ENCODE peak calls at places on chromosomes 7 and 10, in nine cellular contexts. Q, R, D, J, M, E, B, F and K are unnamed samples.

GRCh38 chr7:21550821-21551531 is 8.1 kb downstream of the DNAH11 start:
- DNase-seq in Q (no peak), R (peak; percentile 83), D (peak; percentile 71), J (peak; percentile 16), M (no peak), E (no peak), B (no peak), F (peak; percentile 12), K (no peak)

GRCh38 chr7:99308461-99309074 is 17.1 kb upstream of the ARPC1A start:
- DNase-seq in Q (no peak), R (peak; percentile 98), D (no peak), J (no peak), M (no peak), E (no peak), B (no peak), F (no peak), K (no peak)

GRCh38 chr7:151456276-151456675 is 16.3 kb upstream of the CRYGN start:
- DNase-seq in Q (no peak), R (no peak), D (peak; percentile 28), J (no peak), M (peak; percentile 39), E (no peak), B (no peak), F (no peak), K (no peak)

GRCh38 chr7:24881622-24882021 is 98.4 kb downstream of the OSBPL3 start:
- DNase-seq in Q (no peak), R (no peak), D (peak; percentile 41), J (peak; percentile 44), M (no peak), E (no peak), B (no peak), F (no peak), K (no peak)

GRCh38 chr7:102393467-102393866 is 2.7 kb upstream of the PRKRIP1 start:
- DNase-seq in Q (no peak), R (no peak), D (no peak), J (no peak), M (no peak), E (no peak), B (no peak), F (no peak), K (no peak)

GRCh38 chr7:155963356-155963755 is 151.1 kb upstream of the SHH start:
- DNase-seq in Q (no peak), R (no peak), D (peak; percentile 14), J (no peak), M (no peak), E (no peak), B (no peak), F (no peak), K (no peak)

GRCh38 chr7:90552521-90552920 is 43.6 kb upstream of the CDK14 start:
- DNase-seq in Q (no peak), R (peak; percentile 52), D (no peak), J (no peak), M (no peak), E (peak; percentile 46), B (peak; percentile 54), F (no peak), K (no peak)

GRCh38 chr7:55258631-55259030 is 106.5 kb upstream of the LANCL2 start:
- DNase-seq in Q (no peak), R (no peak), D (no peak), J (no peak), M (no peak), E (no peak), B (no peak), F (no peak), K (no peak)

GRCh38 chr10:16942361-16943078 is 125.3 kb upstream of the RSU1 start:
- DNase-seq in Q (no peak), R (no peak), D (no peak), J (no peak), M (no peak), E (no peak), B (no peak), F (no peak), K (no peak)
- TF ChIP-seq CTCF in Q (no peak), R (no peak), D (no peak), J (no peak), M (no peak), E (no peak), B (no peak), F (no peak), K (no peak)

GRCh38 chr10:87816842-87817178 is 1.2 kb downstream of the ATAD1 start:
- DNase-seq in Q (no peak), R (no peak), D (no peak), J (peak; percentile 12), M (no peak), E (peak; percentile 3), B (no peak), F (no peak), K (no peak)
- TF ChIP-seq CTCF in Q (no peak), R (no peak), D (no peak), J (no peak), M (no peak), E (no peak), B (no peak), F (no peak), K (no peak)

DNA sequence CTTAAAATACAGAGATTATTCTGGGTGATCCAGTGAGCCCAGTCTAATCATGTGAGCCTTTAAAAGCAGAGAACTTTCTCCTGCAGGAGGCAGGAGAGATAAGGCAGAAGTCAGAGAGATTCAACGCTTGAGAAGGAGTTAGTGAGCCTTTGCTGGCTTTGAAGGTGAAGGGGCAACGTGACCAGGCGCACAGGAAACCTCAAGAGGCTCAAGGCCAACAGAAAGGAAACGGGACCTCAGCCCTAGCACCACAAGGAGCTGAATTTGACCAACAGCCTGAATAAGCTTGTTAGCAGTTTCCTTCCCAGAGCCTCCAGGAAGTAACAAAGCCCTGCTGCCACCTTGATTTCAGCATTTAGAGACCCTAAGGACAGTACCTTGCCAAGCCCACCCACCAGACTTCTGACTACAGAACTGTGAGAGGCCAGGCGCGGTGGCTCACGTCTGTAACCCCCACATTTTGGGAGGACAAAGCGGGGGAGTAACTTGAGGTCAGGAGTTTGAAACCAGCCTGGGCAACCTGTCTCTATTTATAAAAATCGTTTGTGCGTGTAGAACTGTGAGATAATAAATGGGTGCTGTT is 87.3 kb upstream of the KAT6B start:
- DNase-seq in Q (peak; percentile 10), R (peak; percentile 20), D (peak; percentile 44), J (peak; percentile 17), M (peak; percentile 81), E (peak; percentile 57), B (peak; percentile 41), F (no peak), K (no peak)
- TF ChIP-seq CTCF in Q (peak; percentile 57), R (peak; percentile 42), D (peak; percentile 38), J (no peak), M (peak; percentile 2), E (peak; percentile 7), B (peak; percentile 45), F (peak; percentile 20), K (no peak)

GRCh38 chr7:13989138-13989943 is at the start of gene ETV1:
- DNase-seq in Q (peak; percentile 74), R (peak; percentile 52), D (peak; percentile 96), J (peak; percentile 56), M (peak; percentile 55), E (peak; percentile 81), B (peak; percentile 77), F (peak; percentile 96), K (peak; percentile 78)
- TF ChIP-seq CTCF in Q (peak; percentile 57), R (peak; percentile 46), D (peak; percentile 56), J (peak; percentile 25), M (no peak), E (no peak), B (peak; percentile 42), F (peak; percentile 54), K (peak; percentile 40)

GRCh38 chr10:79221110-79222051 is 125.9 kb upstream of the PPIF start:
- DNase-seq in Q (peak; percentile 59), R (peak; percentile 86), D (peak; percentile 65), J (no peak), M (peak; percentile 60), E (peak; percentile 66), B (peak; percentile 92), F (peak; percentile 85), K (peak; percentile 65)
- TF ChIP-seq CTCF in Q (no peak), R (no peak), D (no peak), J (no peak), M (no peak), E (no peak), B (no peak), F (no peak), K (no peak)

GRCh38 chr7:17528636-17529035 is 230.2 kb downstream of the AHR start:
- DNase-seq in Q (no peak), R (peak; percentile 33), D (no peak), J (no peak), M (no peak), E (no peak), B (no peak), F (no peak), K (no peak)

GRCh38 chr7:17532861-17533404 is 234.5 kb downstream of the AHR start:
- DNase-seq in Q (peak; percentile 89), R (peak; percentile 91), D (no peak), J (peak; percentile 56), M (no peak), E (no peak), B (peak; percentile 62), F (no peak), K (no peak)

GRCh38 chr7:17534348-17534747 is 235.9 kb downstream of the AHR start:
- DNase-seq in Q (no peak), R (no peak), D (no peak), J (no peak), M (no peak), E (no peak), B (no peak), F (no peak), K (no peak)

GRCh38 chr7:17530249-17530648 is 231.8 kb downstream of the AHR start:
- DNase-seq in Q (peak; percentile 94), R (no peak), D (no peak), J (no peak), M (no peak), E (no peak), B (peak; percentile 96), F (no peak), K (no peak)

DNA sequence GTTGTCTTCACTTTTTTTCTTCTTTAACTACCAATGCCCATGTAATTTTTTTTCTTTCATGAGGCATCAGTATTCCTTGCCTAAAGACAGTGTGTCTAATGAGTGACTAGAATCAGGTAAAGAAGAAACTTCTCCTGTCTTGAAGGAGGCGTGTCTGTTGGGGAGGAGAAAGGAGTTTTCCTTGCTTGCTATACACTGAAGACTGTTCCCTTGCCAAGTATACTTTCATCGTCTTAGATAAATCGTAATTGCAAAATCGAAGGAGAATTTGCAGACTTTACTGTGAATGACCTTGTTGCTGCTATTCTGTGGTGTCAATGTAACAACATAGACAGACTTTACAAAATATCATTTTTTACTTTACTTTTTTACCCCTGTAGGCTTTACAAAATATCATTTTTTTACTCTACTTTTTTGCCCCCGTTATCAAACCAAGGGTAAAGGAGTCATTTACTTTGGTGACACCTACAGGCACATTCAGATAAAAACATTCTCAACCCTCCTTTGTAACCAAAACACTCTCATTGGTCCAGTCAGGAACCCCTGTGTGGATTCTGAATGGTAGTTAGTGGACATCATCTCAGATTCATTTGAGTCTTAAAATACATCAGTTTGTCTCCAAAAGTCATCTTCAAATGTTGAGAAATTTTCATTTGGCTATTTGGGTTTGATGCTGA is 232.4 kb downstream of the AHR start:
- DNase-seq in Q (no peak), R (peak; percentile 24), D (no peak), J (no peak), M (no peak), E (peak; percentile 60), B (peak; percentile 66), F (peak; percentile 4), K (no peak)
- TF ChIP-seq CTCF in Q (peak; percentile 22), R (peak; percentile 45), D (peak; percentile 69), J (peak; percentile 32), M (no peak), E (no peak), B (peak; percentile 14), F (peak; percentile 48), K (no peak)